ENCODE peak calls at places on chromosomes 4 and X, in seven cellular contexts. One of them, this sample, is unnamed.
A peak's percentile ranks its signal among the peaks of the same experiment; 100 is the strongest.

GRCh38 chr4:93814722-93815121 is 13.8 kb upstream of the ATOH1 start:
- DNase-seq in ovary: no peak
- DNase-seq in fibroblast of lung: no peak
- DNase-seq in cardiac muscle cell: no peak
- DNase-seq in adrenal gland: peak; percentile 56
- DNase-seq in pancreas: no peak
- DNase-seq in upper lobe of right lung: no peak
- DNase-seq in this sample: peak; percentile 29

GRCh38 chrX:31178769-31179125 is 106.9 kb upstream of the FTHL17 start:
- DNase-seq in fibroblast of lung: no peak
- DNase-seq in pancreas: no peak
- DNase-seq in cardiac muscle cell: no peak
- DNase-seq in upper lobe of right lung: no peak
- DNase-seq in adrenal gland: no peak
- DNase-seq in ovary: no peak
- DNase-seq in this sample: no peak

GRCh38 chr4:519203-519651 is 20.2 kb downstream of the PIGG start:
- DNase-seq in ovary: no peak
- DNase-seq in upper lobe of right lung: no peak
- DNase-seq in fibroblast of lung: no peak
- DNase-seq in adrenal gland: no peak
- DNase-seq in cardiac muscle cell: no peak
- DNase-seq in pancreas: no peak
- DNase-seq in this sample: no peak

GRCh38 chrX:86171366-86171765 is 23.1 kb downstream of the DACH2 start:
- DNase-seq in adrenal gland: peak; percentile 23
- DNase-seq in fibroblast of lung: peak; percentile 65
- DNase-seq in ovary: no peak
- DNase-seq in cardiac muscle cell: peak; percentile 7
- DNase-seq in upper lobe of right lung: no peak
- DNase-seq in pancreas: no peak
- DNase-seq in this sample: no peak

GRCh38 chr4:18421519-18421918 is 400.0 kb upstream of the LCORL start:
- DNase-seq in pancreas: no peak
- DNase-seq in cardiac muscle cell: no peak
- DNase-seq in upper lobe of right lung: no peak
- DNase-seq in fibroblast of lung: no peak
- DNase-seq in adrenal gland: no peak
- DNase-seq in ovary: no peak
- DNase-seq in this sample: no peak

GRCh38 chrX:11756354-11757318 is 1.4 kb upstream of the MSL3 start:
- DNase-seq in adrenal gland: no peak
- DNase-seq in pancreas: no peak
- DNase-seq in upper lobe of right lung: no peak
- DNase-seq in cardiac muscle cell: no peak
- DNase-seq in fibroblast of lung: no peak
- DNase-seq in ovary: no peak
- DNase-seq in this sample: no peak

GRCh38 chr4:165355900-165356300 is 22.9 kb upstream of the CPE start:
- DNase-seq in ovary: peak; percentile 30
- DNase-seq in fibroblast of lung: peak; percentile 63
- DNase-seq in adrenal gland: peak; percentile 55
- DNase-seq in pancreas: no peak
- DNase-seq in upper lobe of right lung: no peak
- DNase-seq in cardiac muscle cell: peak; percentile 58
- DNase-seq in this sample: no peak

GRCh38 chr4:82918091-82918490 is 17.6 kb downstream of the THAP9 start:
- DNase-seq in adrenal gland: no peak
- DNase-seq in fibroblast of lung: no peak
- DNase-seq in ovary: no peak
- DNase-seq in upper lobe of right lung: no peak
- DNase-seq in pancreas: no peak
- DNase-seq in cardiac muscle cell: no peak
- DNase-seq in this sample: no peak

DNA sequence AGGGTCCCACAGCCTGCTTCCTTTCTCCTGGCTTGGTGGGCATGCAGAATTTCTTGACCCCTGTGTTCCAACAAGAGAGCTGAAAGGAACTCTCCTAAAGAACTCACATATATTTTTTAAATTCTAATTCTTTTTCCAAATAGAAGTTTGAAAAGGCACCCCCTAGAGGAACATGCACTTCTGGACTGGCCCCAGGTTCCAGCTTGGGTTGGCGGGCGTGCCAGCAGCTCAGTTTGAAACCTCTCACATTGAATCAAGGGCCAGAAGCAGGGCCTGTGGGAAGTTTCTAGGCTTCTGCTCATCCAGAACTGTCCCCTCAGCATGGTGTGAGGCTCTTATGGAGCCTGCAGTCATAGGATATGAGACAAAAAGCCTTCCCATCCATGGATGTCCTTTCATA is 132.6 kb downstream of the ATG4A start:
- DNase-seq in upper lobe of right lung: no peak
- DNase-seq in fibroblast of lung: peak; percentile 2
- DNase-seq in adrenal gland: no peak
- DNase-seq in cardiac muscle cell: no peak
- DNase-seq in pancreas: no peak
- DNase-seq in ovary: no peak
- DNase-seq in this sample: peak; percentile 7
- H3K27ac ChIP-seq in upper lobe of right lung: no peak overlapping the region
- H3K27ac ChIP-seq in fibroblast of lung: no peak overlapping the region
- H3K27ac ChIP-seq in adrenal gland: no peak overlapping the region
- H3K27ac ChIP-seq in cardiac muscle cell: no peak overlapping the region
- H3K27ac ChIP-seq in pancreas: no peak overlapping the region
- H3K27ac ChIP-seq in ovary: no peak overlapping the region
- H3K27ac ChIP-seq in this sample: no peak overlapping the region

DNA sequence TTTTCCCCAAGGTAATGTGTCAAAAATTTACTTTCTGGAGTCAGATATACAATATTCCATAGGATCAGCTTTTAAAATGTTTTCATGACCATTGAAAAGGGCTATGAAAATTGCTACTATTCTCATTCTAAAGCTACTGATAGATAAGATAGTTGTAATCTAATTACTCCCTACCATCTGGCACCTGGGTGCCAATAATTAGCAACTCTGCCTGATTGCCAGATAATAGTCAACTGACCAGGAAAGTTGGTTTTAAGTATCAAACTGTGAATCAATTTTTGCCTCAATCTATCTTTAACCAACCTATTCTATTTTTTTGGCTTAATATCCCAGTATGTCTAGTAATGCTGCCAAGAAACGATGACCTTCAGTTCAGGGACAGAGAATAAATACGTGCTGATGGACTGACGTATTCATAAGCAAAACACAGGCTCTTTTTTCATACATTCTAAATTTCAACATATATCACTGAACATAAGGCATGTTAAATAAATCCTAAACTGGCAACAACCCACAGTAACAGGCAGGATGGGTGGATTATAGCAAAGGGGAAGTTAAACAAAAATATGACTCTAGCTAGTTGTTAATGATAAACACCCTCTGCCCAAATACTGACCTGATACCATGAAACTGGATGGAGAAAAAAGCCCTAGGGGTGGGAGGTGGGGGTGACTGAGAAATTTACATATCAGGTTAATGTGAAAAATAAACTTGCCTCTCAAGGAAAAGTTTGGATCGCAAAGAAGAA is 18.2 kb downstream of the SH3RF1 start:
- DNase-seq in cardiac muscle cell: peak; percentile 54
- DNase-seq in adrenal gland: peak; percentile 30
- DNase-seq in fibroblast of lung: peak; percentile 90
- DNase-seq in pancreas: no peak
- DNase-seq in ovary: no peak
- DNase-seq in upper lobe of right lung: no peak
- DNase-seq in this sample: no peak
- TF ChIP-seq CTCF in cardiac muscle cell: no peak
- TF ChIP-seq CTCF in adrenal gland: no peak
- TF ChIP-seq CTCF in fibroblast of lung: no peak
- TF ChIP-seq CTCF in pancreas: no peak
- TF ChIP-seq CTCF in ovary: no peak
- TF ChIP-seq CTCF in upper lobe of right lung: no peak
- TF ChIP-seq CTCF in this sample: no peak

GRCh38 chr4:87933337-87933736 is 42.2 kb upstream of the SPP1 start:
- DNase-seq in fibroblast of lung: no peak
- DNase-seq in ovary: no peak
- DNase-seq in pancreas: no peak
- DNase-seq in adrenal gland: no peak
- DNase-seq in cardiac muscle cell: no peak
- DNase-seq in upper lobe of right lung: no peak
- DNase-seq in this sample: no peak

GRCh38 chr4:87930629-87931028 is 44.9 kb upstream of the SPP1 start:
- DNase-seq in upper lobe of right lung: no peak
- DNase-seq in cardiac muscle cell: no peak
- DNase-seq in fibroblast of lung: no peak
- DNase-seq in ovary: no peak
- DNase-seq in pancreas: no peak
- DNase-seq in adrenal gland: no peak
- DNase-seq in this sample: no peak

GRCh38 chr4:87931932-87932331 is 43.6 kb upstream of the SPP1 start:
- DNase-seq in pancreas: no peak
- DNase-seq in upper lobe of right lung: no peak
- DNase-seq in ovary: no peak
- DNase-seq in fibroblast of lung: no peak
- DNase-seq in adrenal gland: no peak
- DNase-seq in cardiac muscle cell: no peak
- DNase-seq in this sample: no peak

GRCh38 chr4:87934157-87934704 is 41.3 kb upstream of the SPP1 start:
- DNase-seq in fibroblast of lung: no peak
- DNase-seq in adrenal gland: no peak
- DNase-seq in ovary: no peak
- DNase-seq in pancreas: no peak
- DNase-seq in cardiac muscle cell: no peak
- DNase-seq in upper lobe of right lung: no peak
- DNase-seq in this sample: no peak

DNA sequence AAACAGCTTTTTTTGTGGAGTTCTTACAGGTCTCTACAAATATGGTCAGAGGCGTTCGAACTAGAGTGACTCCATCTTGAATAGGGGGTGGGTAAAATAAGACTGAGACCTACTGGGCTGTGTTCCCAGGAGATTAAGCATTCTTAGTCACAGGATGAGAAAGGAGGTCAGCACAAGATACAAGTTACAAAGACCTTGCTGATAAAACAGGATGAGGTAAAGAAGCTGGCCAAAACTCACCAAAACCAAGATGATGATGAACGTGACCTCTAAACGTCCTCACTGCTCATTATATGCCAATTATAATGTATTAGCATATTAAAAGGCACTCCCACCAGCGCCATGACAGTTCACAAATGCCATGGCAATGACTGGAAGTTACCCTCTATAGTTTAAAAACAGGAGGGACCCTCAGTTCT is 42.8 kb upstream of the SPP1 start:
- DNase-seq in pancreas: no peak
- DNase-seq in ovary: no peak
- DNase-seq in upper lobe of right lung: no peak
- DNase-seq in fibroblast of lung: no peak
- DNase-seq in adrenal gland: peak; percentile 52
- DNase-seq in cardiac muscle cell: no peak
- DNase-seq in this sample: no peak
- H3K27ac ChIP-seq in pancreas: no peak overlapping the region
- H3K27ac ChIP-seq in ovary: no peak overlapping the region
- H3K27ac ChIP-seq in upper lobe of right lung: no peak overlapping the region
- H3K27ac ChIP-seq in fibroblast of lung: no peak overlapping the region
- H3K27ac ChIP-seq in adrenal gland: no peak overlapping the region
- H3K27ac ChIP-seq in cardiac muscle cell: no peak overlapping the region
- H3K27ac ChIP-seq in this sample: no peak overlapping the region

DNA sequence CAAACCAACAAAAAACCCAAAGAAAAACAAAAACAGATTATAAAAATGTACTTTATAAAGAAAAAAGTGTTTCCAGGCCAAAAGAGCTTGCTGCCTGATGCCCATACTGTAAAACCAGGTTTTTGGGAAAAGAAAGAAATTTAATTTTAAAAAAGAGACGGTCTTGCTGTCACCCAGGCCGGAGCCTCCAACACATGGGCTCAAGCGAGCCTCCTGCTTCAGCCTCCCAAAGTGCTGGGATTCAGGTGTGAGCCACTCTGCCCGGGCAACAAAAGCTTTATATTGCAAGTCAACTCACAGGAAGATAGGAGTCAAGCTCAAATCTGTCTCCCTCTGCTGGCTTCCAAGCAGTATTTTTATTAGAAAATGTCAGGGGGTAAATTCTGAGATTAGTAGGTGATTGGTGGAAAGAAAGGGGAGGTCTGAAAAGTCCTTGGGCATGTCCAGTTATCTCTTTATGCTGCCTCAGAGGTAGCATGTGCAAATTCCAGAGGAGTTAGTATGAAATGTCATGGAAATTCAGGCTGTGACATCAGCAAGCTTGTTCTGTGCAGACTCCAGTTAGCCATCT is 39.4 kb downstream of the MGST2 start:
- DNase-seq in ovary: no peak
- DNase-seq in pancreas: no peak
- DNase-seq in upper lobe of right lung: no peak
- DNase-seq in adrenal gland: no peak
- DNase-seq in cardiac muscle cell: peak; percentile 31
- DNase-seq in fibroblast of lung: peak; percentile 10
- DNase-seq in this sample: no peak
- TF ChIP-seq CTCF in ovary: no peak
- TF ChIP-seq CTCF in pancreas: no peak
- TF ChIP-seq CTCF in upper lobe of right lung: peak; percentile 34
- TF ChIP-seq CTCF in adrenal gland: no peak
- TF ChIP-seq CTCF in cardiac muscle cell: peak; percentile 19
- TF ChIP-seq CTCF in fibroblast of lung: no peak
- TF ChIP-seq CTCF in this sample: no peak

GRCh38 chr4:186826866-186827541 is 103.3 kb upstream of the FAT1 start:
- DNase-seq in ovary: no peak
- DNase-seq in adrenal gland: no peak
- DNase-seq in upper lobe of right lung: no peak
- DNase-seq in fibroblast of lung: no peak
- DNase-seq in pancreas: no peak
- DNase-seq in cardiac muscle cell: no peak
- DNase-seq in this sample: no peak
- H3K27ac ChIP-seq in ovary: no peak overlapping the region
- H3K27ac ChIP-seq in adrenal gland: no peak overlapping the region
- H3K27ac ChIP-seq in upper lobe of right lung: no peak overlapping the region
- H3K27ac ChIP-seq in fibroblast of lung: no peak overlapping the region
- H3K27ac ChIP-seq in pancreas: no peak overlapping the region
- H3K27ac ChIP-seq in cardiac muscle cell: no peak overlapping the region
- H3K27ac ChIP-seq in this sample: no peak overlapping the region

GRCh38 chrX:128818690-128819089 is 704.6 kb downstream of the SMARCA1 start:
- DNase-seq in fibroblast of lung: no peak
- DNase-seq in ovary: no peak
- DNase-seq in adrenal gland: no peak
- DNase-seq in upper lobe of right lung: no peak
- DNase-seq in pancreas: no peak
- DNase-seq in cardiac muscle cell: no peak
- DNase-seq in this sample: no peak

GRCh38 chrX:128816919-128817318 is 706.4 kb downstream of the SMARCA1 start:
- DNase-seq in cardiac muscle cell: no peak
- DNase-seq in upper lobe of right lung: no peak
- DNase-seq in pancreas: no peak
- DNase-seq in fibroblast of lung: no peak
- DNase-seq in adrenal gland: no peak
- DNase-seq in ovary: no peak
- DNase-seq in this sample: no peak
- TF ChIP-seq CTCF in cardiac muscle cell: no peak
- TF ChIP-seq CTCF in upper lobe of right lung: peak; percentile 26
- TF ChIP-seq CTCF in pancreas: peak; percentile 29
- TF ChIP-seq CTCF in fibroblast of lung: no peak
- TF ChIP-seq CTCF in adrenal gland: peak; percentile 16
- TF ChIP-seq CTCF in ovary: no peak
- TF ChIP-seq CTCF in this sample: peak; percentile 45

GRCh38 chrX:19666950-19667349 is 151.6 kb upstream of the MAP3K15 start:
- DNase-seq in fibroblast of lung: no peak
- DNase-seq in cardiac muscle cell: no peak
- DNase-seq in adrenal gland: no peak
- DNase-seq in ovary: no peak
- DNase-seq in upper lobe of right lung: no peak
- DNase-seq in pancreas: no peak
- DNase-seq in this sample: no peak
- H3K27ac ChIP-seq in fibroblast of lung: no peak overlapping the region
- H3K27ac ChIP-seq in cardiac muscle cell: no peak overlapping the region
- H3K27ac ChIP-seq in adrenal gland: no peak overlapping the region
- H3K27ac ChIP-seq in ovary: no peak overlapping the region
- H3K27ac ChIP-seq in upper lobe of right lung: no peak overlapping the region
- H3K27ac ChIP-seq in pancreas: no peak overlapping the region
- H3K27ac ChIP-seq in this sample: no peak overlapping the region